ENCODE peak calls at places on chromosomes 1 and 21, in eight cellular contexts. One of them, this sample, is unnamed.

GRCh38 chr1:223531742-223532341 is 133.7 kb downstream of the CAPN8 start:
- DNase-seq in gastrocnemius medialis: no peak
- DNase-seq in tibial nerve: peak; percentile 27
- DNase-seq in ovary: no peak
- DNase-seq in Peyer's patch: peak; percentile 19
- DNase-seq in uterus: no peak
- DNase-seq in body of pancreas: peak; percentile 63
- DNase-seq in adrenal gland: peak; percentile 63
- DNase-seq in this sample: peak; percentile 71

GRCh38 chr1:34371829-34372532 is 195.3 kb downstream of the C1orf94 start:
- DNase-seq in gastrocnemius medialis: no peak
- DNase-seq in tibial nerve: peak; percentile 2
- DNase-seq in ovary: no peak
- DNase-seq in Peyer's patch: no peak
- DNase-seq in uterus: no peak
- DNase-seq in body of pancreas: no peak
- DNase-seq in adrenal gland: no peak
- DNase-seq in this sample: no peak

GRCh38 chr1:180366386-180367068 is 135.8 kb downstream of the ACBD6 start:
- DNase-seq in gastrocnemius medialis: no peak
- DNase-seq in tibial nerve: no peak
- DNase-seq in ovary: no peak
- DNase-seq in Peyer's patch: no peak
- DNase-seq in uterus: no peak
- DNase-seq in body of pancreas: no peak
- DNase-seq in adrenal gland: no peak
- DNase-seq in this sample: no peak

GRCh38 chr1:221840511-221841243 is 98.8 kb upstream of the DUSP10 start:
- DNase-seq in gastrocnemius medialis: peak; percentile 20
- DNase-seq in tibial nerve: peak; percentile 22
- DNase-seq in ovary: no peak
- DNase-seq in Peyer's patch: no peak
- DNase-seq in uterus: no peak
- DNase-seq in body of pancreas: no peak
- DNase-seq in adrenal gland: no peak
- DNase-seq in this sample: no peak

GRCh38 chr1:65151641-65152040 is 3.6 kb downstream of the AK4 start:
- DNase-seq in gastrocnemius medialis: no peak
- DNase-seq in tibial nerve: no peak
- DNase-seq in ovary: no peak
- DNase-seq in Peyer's patch: no peak
- DNase-seq in uterus: no peak
- DNase-seq in body of pancreas: no peak
- DNase-seq in adrenal gland: no peak
- DNase-seq in this sample: no peak

GRCh38 chr1:173453982-173454381 is 23.2 kb upstream of the PRDX6 start:
- DNase-seq in gastrocnemius medialis: no peak
- DNase-seq in tibial nerve: no peak
- DNase-seq in ovary: no peak
- DNase-seq in Peyer's patch: no peak
- DNase-seq in uterus: no peak
- DNase-seq in body of pancreas: no peak
- DNase-seq in adrenal gland: no peak
- DNase-seq in this sample: no peak

GRCh38 chr1:156693858-156694562 is 11.4 kb downstream of the CRABP2 start:
- DNase-seq in gastrocnemius medialis: no peak
- DNase-seq in tibial nerve: no peak
- DNase-seq in ovary: no peak
- DNase-seq in Peyer's patch: no peak
- DNase-seq in uterus: no peak
- DNase-seq in body of pancreas: no peak
- DNase-seq in adrenal gland: no peak
- DNase-seq in this sample: no peak

GRCh38 chr1:153970346-153970745 is 2.6 kb downstream of the CREB3L4 start:
- DNase-seq in gastrocnemius medialis: no peak
- DNase-seq in tibial nerve: no peak
- DNase-seq in ovary: no peak
- DNase-seq in Peyer's patch: no peak
- DNase-seq in uterus: no peak
- DNase-seq in body of pancreas: no peak
- DNase-seq in adrenal gland: no peak
- DNase-seq in this sample: no peak

GRCh38 chr1:78044796-78045599 is 768 bp upstream of the GIPC2 start:
- DNase-seq in gastrocnemius medialis: no peak
- DNase-seq in tibial nerve: no peak
- DNase-seq in ovary: no peak
- DNase-seq in Peyer's patch: no peak
- DNase-seq in uterus: no peak
- DNase-seq in body of pancreas: no peak
- DNase-seq in adrenal gland: no peak
- DNase-seq in this sample: peak; percentile 22

GRCh38 chr1:171566467-171566866 is 55.6 kb upstream of the MYOCOS start:
- DNase-seq in gastrocnemius medialis: no peak
- DNase-seq in tibial nerve: no peak
- DNase-seq in ovary: no peak
- DNase-seq in Peyer's patch: no peak
- DNase-seq in uterus: no peak
- DNase-seq in body of pancreas: no peak
- DNase-seq in adrenal gland: no peak
- DNase-seq in this sample: no peak

GRCh38 chr1:206833131-206833530 is 32.3 kb upstream of the IL20 start:
- DNase-seq in gastrocnemius medialis: no peak
- DNase-seq in tibial nerve: no peak
- DNase-seq in ovary: no peak
- DNase-seq in Peyer's patch: no peak
- DNase-seq in uterus: no peak
- DNase-seq in body of pancreas: no peak
- DNase-seq in adrenal gland: no peak
- DNase-seq in this sample: no peak

GRCh38 chr1:154751690-154752089 is 118.4 kb downstream of the KCNN3 start:
- DNase-seq in gastrocnemius medialis: no peak
- DNase-seq in tibial nerve: no peak
- DNase-seq in ovary: no peak
- DNase-seq in Peyer's patch: no peak
- DNase-seq in uterus: peak; percentile 87
- DNase-seq in body of pancreas: no peak
- DNase-seq in adrenal gland: no peak
- DNase-seq in this sample: no peak

GRCh38 chr1:164559342-164560070 is 522 bp downstream of the PBX1 start:
- DNase-seq in gastrocnemius medialis: no peak
- DNase-seq in tibial nerve: peak; percentile 18
- DNase-seq in ovary: peak; percentile 35
- DNase-seq in Peyer's patch: no peak
- DNase-seq in uterus: peak; percentile 47
- DNase-seq in body of pancreas: peak; percentile 23
- DNase-seq in adrenal gland: peak; percentile 58
- DNase-seq in this sample: peak; percentile 28

GRCh38 chr1:230210326-230210978 is 143.4 kb downstream of the GALNT2 start:
- DNase-seq in gastrocnemius medialis: no peak
- DNase-seq in tibial nerve: no peak
- DNase-seq in ovary: no peak
- DNase-seq in Peyer's patch: no peak
- DNase-seq in uterus: no peak
- DNase-seq in body of pancreas: no peak
- DNase-seq in adrenal gland: no peak
- DNase-seq in this sample: no peak

GRCh38 chr21:45088116-45088515 is 13.7 kb downstream of the ADARB1 start:
- DNase-seq in gastrocnemius medialis: no peak
- DNase-seq in tibial nerve: no peak
- DNase-seq in ovary: no peak
- DNase-seq in Peyer's patch: no peak
- DNase-seq in uterus: no peak
- DNase-seq in body of pancreas: no peak
- DNase-seq in adrenal gland: no peak
- DNase-seq in this sample: no peak

GRCh38 chr1:19454265-19455198 is 30.8 kb downstream of the CAPZB start:
- DNase-seq in gastrocnemius medialis: no peak
- DNase-seq in tibial nerve: no peak
- DNase-seq in ovary: no peak
- DNase-seq in Peyer's patch: no peak
- DNase-seq in uterus: no peak
- DNase-seq in body of pancreas: no peak
- DNase-seq in adrenal gland: no peak
- DNase-seq in this sample: no peak

GRCh38 chr1:180854001-180854400 is 58.7 kb upstream of the KIAA1614 start:
- DNase-seq in gastrocnemius medialis: no peak
- DNase-seq in tibial nerve: no peak
- DNase-seq in ovary: no peak
- DNase-seq in Peyer's patch: no peak
- DNase-seq in uterus: no peak
- DNase-seq in body of pancreas: no peak
- DNase-seq in adrenal gland: no peak
- DNase-seq in this sample: no peak

GRCh38 chr1:110011527-110012041 is 22.8 kb upstream of the STRIP1 start:
- DNase-seq in gastrocnemius medialis: no peak
- DNase-seq in tibial nerve: no peak
- DNase-seq in ovary: no peak
- DNase-seq in Peyer's patch: peak; percentile 61
- DNase-seq in uterus: no peak
- DNase-seq in body of pancreas: peak; percentile 32
- DNase-seq in adrenal gland: no peak
- DNase-seq in this sample: peak; percentile 50

GRCh38 chr1:110003747-110004428 is 19.3 kb downstream of the AHCYL1 start:
- DNase-seq in gastrocnemius medialis: peak; percentile 81
- DNase-seq in tibial nerve: peak; percentile 56
- DNase-seq in ovary: peak; percentile 76
- DNase-seq in Peyer's patch: peak; percentile 28
- DNase-seq in uterus: peak; percentile 91
- DNase-seq in body of pancreas: peak; percentile 82
- DNase-seq in adrenal gland: no peak
- DNase-seq in this sample: peak; percentile 74

GRCh38 chr1:151143986-151144385 is 2.4 kb downstream of the SEMA6C start:
- DNase-seq in gastrocnemius medialis: no peak
- DNase-seq in tibial nerve: no peak
- DNase-seq in ovary: no peak
- DNase-seq in Peyer's patch: no peak
- DNase-seq in uterus: no peak
- DNase-seq in body of pancreas: no peak
- DNase-seq in adrenal gland: no peak
- DNase-seq in this sample: no peak

GRCh38 chr1:201726700-201727099 is 102.3 kb upstream of the IPO9 start:
- DNase-seq in gastrocnemius medialis: no peak
- DNase-seq in tibial nerve: no peak
- DNase-seq in ovary: no peak
- DNase-seq in Peyer's patch: no peak
- DNase-seq in uterus: no peak
- DNase-seq in body of pancreas: no peak
- DNase-seq in adrenal gland: no peak
- DNase-seq in this sample: no peak

GRCh38 chr1:960371-961131 is at the start of gene KLHL17:
- DNase-seq in gastrocnemius medialis: peak; percentile 46
- DNase-seq in tibial nerve: peak; percentile 65
- DNase-seq in ovary: no peak
- DNase-seq in Peyer's patch: peak; percentile 75
- DNase-seq in uterus: peak; percentile 62
- DNase-seq in body of pancreas: peak; percentile 75
- DNase-seq in adrenal gland: peak; percentile 70
- DNase-seq in this sample: peak; percentile 83

GRCh38 chr1:187648091-187648490 is 819.3 kb downstream of the PLA2G4A start:
- DNase-seq in gastrocnemius medialis: no peak
- DNase-seq in tibial nerve: no peak
- DNase-seq in ovary: no peak
- DNase-seq in Peyer's patch: no peak
- DNase-seq in uterus: no peak
- DNase-seq in body of pancreas: no peak
- DNase-seq in adrenal gland: no peak
- DNase-seq in this sample: no peak

GRCh38 chr1:25099343-25099951 is 132.9 kb downstream of the SYF2 start:
- DNase-seq in gastrocnemius medialis: no peak
- DNase-seq in tibial nerve: no peak
- DNase-seq in ovary: no peak
- DNase-seq in Peyer's patch: peak; percentile 47
- DNase-seq in uterus: no peak
- DNase-seq in body of pancreas: no peak
- DNase-seq in adrenal gland: no peak
- DNase-seq in this sample: peak; percentile 23
- TF ChIP-seq CTCF in gastrocnemius medialis: no peak
- TF ChIP-seq CTCF in tibial nerve: no peak
- TF ChIP-seq CTCF in ovary: no peak
- TF ChIP-seq CTCF in Peyer's patch: no peak
- TF ChIP-seq CTCF in uterus: no peak
- TF ChIP-seq CTCF in body of pancreas: no peak
- TF ChIP-seq CTCF in adrenal gland: no peak
- TF ChIP-seq CTCF in this sample: no peak

DNA sequence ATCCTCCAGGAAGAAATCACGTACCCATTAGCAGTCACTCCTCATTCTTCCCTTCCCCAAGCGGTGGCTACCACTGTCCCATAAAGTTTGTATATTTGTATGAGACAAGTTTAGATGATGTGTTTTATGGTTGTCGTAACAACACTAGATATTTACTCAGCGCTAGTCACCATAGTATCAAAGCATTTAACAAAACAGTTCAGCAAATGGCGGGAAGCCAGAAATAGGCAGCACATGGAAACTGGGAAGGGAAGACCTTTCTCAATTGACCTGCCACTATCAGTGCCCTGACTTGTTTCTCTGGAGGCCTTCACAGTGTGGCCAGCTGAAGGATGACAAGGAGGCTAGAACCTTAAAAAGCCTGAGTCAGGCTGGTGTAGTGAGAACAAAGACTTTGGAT is 31.1 kb downstream of the CNST start:
- DNase-seq in gastrocnemius medialis: no peak
- DNase-seq in tibial nerve: no peak
- DNase-seq in ovary: no peak
- DNase-seq in Peyer's patch: no peak
- DNase-seq in uterus: peak; percentile 55
- DNase-seq in body of pancreas: peak; percentile 66
- DNase-seq in adrenal gland: no peak
- DNase-seq in this sample: peak; percentile 80
- TF ChIP-seq POLR2A in gastrocnemius medialis: no peak
- TF ChIP-seq POLR2A in tibial nerve: no peak
- TF ChIP-seq POLR2A in ovary: no peak
- TF ChIP-seq POLR2A in Peyer's patch: no peak
- TF ChIP-seq POLR2A in uterus: no peak
- TF ChIP-seq POLR2A in body of pancreas: no peak
- TF ChIP-seq POLR2A in adrenal gland: no peak
- TF ChIP-seq POLR2A in this sample: no peak

DNA sequence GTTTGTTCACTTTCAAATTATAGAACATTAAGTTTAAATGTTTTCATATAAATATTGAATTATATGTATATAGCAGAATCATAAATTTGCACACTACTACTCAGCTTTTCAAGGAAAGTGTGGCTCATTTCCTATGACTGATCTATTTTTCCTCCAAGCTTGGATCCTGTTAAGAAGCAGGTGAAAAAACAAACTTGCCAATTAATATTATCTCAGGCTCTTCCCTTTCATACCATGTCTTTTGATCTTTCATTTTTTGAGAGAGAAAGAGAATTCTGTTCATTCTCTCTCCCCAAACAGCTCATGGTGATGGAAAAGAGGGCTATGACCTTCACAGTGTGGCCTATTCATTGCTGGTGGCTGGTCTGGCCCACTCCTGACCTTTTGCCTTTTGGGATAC is 43.7 kb downstream of the SEC16B start:
- DNase-seq in gastrocnemius medialis: no peak
- DNase-seq in tibial nerve: no peak
- DNase-seq in ovary: no peak
- DNase-seq in Peyer's patch: no peak
- DNase-seq in uterus: no peak
- DNase-seq in body of pancreas: no peak
- DNase-seq in adrenal gland: no peak
- DNase-seq in this sample: no peak
- H3K4me3 ChIP-seq in gastrocnemius medialis: no peak overlapping the region
- H3K4me3 ChIP-seq in tibial nerve: no peak overlapping the region
- H3K4me3 ChIP-seq in ovary: no peak overlapping the region
- H3K4me3 ChIP-seq in Peyer's patch: no peak overlapping the region
- H3K4me3 ChIP-seq in uterus: no peak overlapping the region
- H3K4me3 ChIP-seq in body of pancreas: no peak overlapping the region
- H3K4me3 ChIP-seq in adrenal gland: no peak overlapping the region
- H3K4me3 ChIP-seq in this sample: no peak overlapping the region

GRCh38 chr21:32306021-32306780 is 7.5 kb downstream of the MRAP start:
- DNase-seq in gastrocnemius medialis: no peak
- DNase-seq in tibial nerve: no peak
- DNase-seq in ovary: no peak
- DNase-seq in Peyer's patch: no peak
- DNase-seq in uterus: no peak
- DNase-seq in body of pancreas: no peak
- DNase-seq in adrenal gland: no peak
- DNase-seq in this sample: no peak
- TF ChIP-seq CTCF in gastrocnemius medialis: no peak
- TF ChIP-seq CTCF in tibial nerve: peak; percentile 57
- TF ChIP-seq CTCF in ovary: no peak
- TF ChIP-seq CTCF in Peyer's patch: peak; percentile 2
- TF ChIP-seq CTCF in uterus: no peak
- TF ChIP-seq CTCF in body of pancreas: no peak
- TF ChIP-seq CTCF in adrenal gland: no peak
- TF ChIP-seq CTCF in this sample: no peak